ENCODE peak calls at places on chromosomes 4 and X, in ten cellular contexts. T, W, D, M, B, S, N, G, O and C are unnamed samples.
A peak's percentile ranks its signal among the peaks of the same experiment; 100 is the strongest.

GRCh38 chrX:41459714-41460113 is 12.6 kb downstream of the NYX start:
- DNase-seq in O (no peak), G (no peak), N (no peak), M (no peak), T (no peak), S (no peak), B (no peak), D (no peak), W (no peak), C (no peak)

GRCh38 chr4:92969650-92970370 is 666.0 kb downstream of the GRID2 start:
- DNase-seq in B (no peak), W (no peak), S (no peak), N (no peak), T (peak; percentile 87), M (peak; percentile 10), G (no peak), D (no peak), O (peak; percentile 1), C (no peak)

GRCh38 chrX:153983321-153983729 is 10.8 kb downstream of the TMEM187 start:
- DNase-seq in T (no peak), M (no peak), D (no peak), O (no peak), B (no peak), S (no peak), W (no peak), G (no peak), N (no peak), C (no peak)

GRCh38 chr4:150131581-150132228 is 53.5 kb downstream of the DCLK2 start:
- DNase-seq in S (no peak), D (no peak), N (no peak), M (no peak), T (no peak), W (no peak), G (no peak), B (no peak), O (peak; percentile 48), C (no peak)

GRCh38 chr4:100009490-100009889 is 59.4 kb upstream of the H2AZ1 start:
- DNase-seq in M (no peak), B (no peak), D (no peak), N (no peak), T (no peak), S (no peak), G (no peak), O (no peak), W (no peak), C (no peak)

GRCh38 chr4:112604590-112604989 is 32.1 kb downstream of the ZGRF1 start:
- DNase-seq in O (peak; percentile 60), W (no peak), S (peak; percentile 38), D (no peak), N (no peak), T (peak; percentile 23), G (peak; percentile 64), B (no peak), M (peak; percentile 63), C (no peak)

GRCh38 chr4:182188622-182189021 is 54.6 kb upstream of the TENM3 start:
- DNase-seq in M (no peak), D (no peak), T (no peak), G (no peak), S (no peak), B (no peak), N (no peak), W (no peak), O (no peak), C (no peak)

GRCh38 chr4:80213117-80213815 is 16.0 kb downstream of the PRDM8 start:
- DNase-seq in T (no peak), D (peak; percentile 54), N (no peak), M (no peak), B (no peak), S (no peak), W (no peak), O (no peak), G (no peak), C (no peak)

GRCh38 chrX:87517571-87518141 is at the start of gene KLHL4:
- DNase-seq in N (no peak), W (no peak), O (peak; percentile 90), D (no peak), G (peak; percentile 94), T (no peak), B (no peak), M (peak; percentile 37), S (no peak), C (no peak)

GRCh38 chr4:11614426-11614825 is 185.7 kb upstream of the HS3ST1 start:
- DNase-seq in G (no peak), M (peak; percentile 15), T (no peak), S (no peak), O (peak; percentile 55), W (no peak), N (no peak), D (no peak), B (no peak), C (no peak)

GRCh38 chr4:166816901-166817300 is 417.4 kb downstream of the SPOCK3 start:
- DNase-seq in N (no peak), G (no peak), T (no peak), S (no peak), O (no peak), W (no peak), B (no peak), M (no peak), D (no peak), C (no peak)

GRCh38 chrX:45602151-45602550 is 401.5 kb upstream of the DIPK2B start:
- DNase-seq in N (no peak), T (peak; percentile 43), S (no peak), G (no peak), O (no peak), W (no peak), D (no peak), B (no peak), M (no peak), C (no peak)

GRCh38 chr4:168241953-168242352 is 76.6 kb downstream of the DDX60 start:
- DNase-seq in M (no peak), D (no peak), W (no peak), B (no peak), T (no peak), G (no peak), O (no peak), S (no peak), N (no peak), C (no peak)

GRCh38 chr4:148998719-148999118 is 556.5 kb upstream of the NR3C2 start:
- DNase-seq in T (no peak), D (no peak), M (peak; percentile 8), B (no peak), N (no peak), G (peak; percentile 19), O (no peak), S (no peak), W (no peak), C (no peak)

GRCh38 chr4:188439641-188440311 is 300.5 kb downstream of the TRIML1 start:
- DNase-seq in G (no peak), O (no peak), M (no peak), B (no peak), D (no peak), N (no peak), T (no peak), W (no peak), S (no peak), C (no peak)

GRCh38 chr4:24793219-24794005 is 2.0 kb upstream of the SOD3 start:
- DNase-seq in G (no peak), T (no peak), M (no peak), D (no peak), N (no peak), O (peak; percentile 3), W (no peak), B (no peak), S (no peak), C (no peak)

GRCh38 chr4:21012851-21013331 is 312.6 kb downstream of the PACRGL start:
- DNase-seq in N (no peak), S (no peak), D (no peak), T (no peak), M (no peak), G (no peak), W (no peak), B (no peak), O (peak; percentile 74), C (no peak)

GRCh38 chr4:73308286-73308685 is 49.7 kb upstream of the ANKRD17 start:
- DNase-seq in B (no peak), T (peak; percentile 12), G (peak; percentile 21), M (no peak), S (peak; percentile 22), W (no peak), N (no peak), D (no peak), O (peak; percentile 9), C (no peak)

GRCh38 chrX:39728852-39729587 is 368.7 kb downstream of the BCOR start:
- DNase-seq in M (no peak), W (no peak), N (no peak), G (no peak), S (no peak), T (no peak), D (no peak), O (no peak), B (no peak), C (no peak)

GRCh38 chrX:55919367-55920221 is 202.0 kb downstream of the RRAGB start:
- DNase-seq in B (no peak), M (no peak), W (no peak), S (no peak), N (no peak), O (no peak), T (no peak), G (peak; percentile 92), D (no peak), C (no peak)

GRCh38 chr4:6308890-6309643 is 39.4 kb downstream of the WFS1 start:
- DNase-seq in T (no peak), G (no peak), S (no peak), N (no peak), M (peak; percentile 48), O (no peak), D (no peak), W (no peak), B (no peak), C (no peak)

GRCh38 chr4:39664828-39665731 is 26.4 kb upstream of the SMIM14 start:
- DNase-seq in M (no peak), G (no peak), T (peak; percentile 21), D (no peak), O (peak; percentile 16), N (no peak), B (no peak), W (no peak), S (no peak), C (no peak)

GRCh38 chr4:128346054-128346716 is 58.6 kb upstream of the PGRMC2 start:
- DNase-seq in B (no peak), T (no peak), D (no peak), M (no peak), N (no peak), S (no peak), W (no peak), G (no peak), O (no peak), C (no peak)

GRCh38 chr4:6999172-7000086 is 43.7 kb upstream of the TADA2B start:
- DNase-seq in T (no peak), O (no peak), S (no peak), B (no peak), W (no peak), N (no peak), G (no peak), M (no peak), D (peak; percentile 67), C (no peak)

GRCh38 chr4:8078109-8078494 is 80.5 kb downstream of the ABLIM2 start:
- DNase-seq in N (no peak), B (no peak), G (no peak), S (no peak), D (peak; percentile 41), W (no peak), T (no peak), O (no peak), M (no peak), C (no peak)

GRCh38 chr4:141657550-141657949 is 21.2 kb downstream of the IL15 start:
- DNase-seq in O (no peak), S (no peak), D (no peak), T (no peak), B (no peak), G (no peak), M (no peak), N (no peak), W (no peak), C (no peak)

GRCh38 chr4:168584321-168584771 is 87.5 kb downstream of the PALLD start:
- DNase-seq in O (peak; percentile 6), G (no peak), M (no peak), B (no peak), S (no peak), W (no peak), D (no peak), T (peak; percentile 61), N (no peak), C (no peak)

GRCh38 chr4:82792912-82793649 is 5.5 kb downstream of the SCD5 start:
- DNase-seq in B (no peak), N (no peak), T (no peak), G (no peak), M (no peak), W (no peak), O (no peak), D (no peak), S (no peak), C (no peak)